ENCODE peak calls at places on chromosome 5, in nine cellular contexts. I is breast epithelium, E is GM12865, F is cardiac muscle cell, B is ovary, K is kidney, S is progenitor cell of endocrine pancreas, D is sigmoid colon, R is GM23338. W is an unnamed sample.
A peak's percentile ranks its signal among the peaks of the same experiment; 100 is the strongest.

GRCh38 chr5:43309657-43310056 is 3.6 kb downstream of the HMGCS1 start:
- DNase-seq in I (no peak), E (no peak), F (no peak), B (no peak), K (no peak), S (no peak), D (no peak), R (no peak), W (no peak)

GRCh38 chr5:150230842-150231241 is 41.0 kb downstream of the SLC6A7 start:
- DNase-seq in I (no peak), E (no peak), F (no peak), B (no peak), K (no peak), S (no peak), D (no peak), R (no peak), W (no peak)

GRCh38 chr5:139745121-139745799 is 50.3 kb upstream of the PSD2 start:
- DNase-seq in I (no peak), E (peak; percentile 60), F (peak; percentile 68), B (peak; percentile 50), K (peak; percentile 95), S (no peak), D (peak; percentile 76), R (no peak), W (peak; percentile 95)

GRCh38 chr5:93794954-93795353 is 53.6 kb upstream of the POU5F2 start:
- DNase-seq in I (no peak), E (peak; percentile 3), F (no peak), B (no peak), K (peak; percentile 40), S (no peak), D (no peak), R (no peak), W (no peak)

GRCh38 chr5:132566657-132567056 is 9.9 kb downstream of the RAD50 start:
- DNase-seq in I (no peak), E (no peak), F (no peak), B (no peak), K (no peak), S (no peak), D (no peak), R (no peak), W (no peak)

GRCh38 chr5:149429839-149430721 is 51.0 kb upstream of the IL17B start:
- DNase-seq in I (peak; percentile 68), E (peak; percentile 52), F (peak; percentile 75), B (peak; percentile 76), K (peak; percentile 93), S (no peak), D (peak; percentile 89), R (peak; percentile 67), W (no peak)

GRCh38 chr5:100950975-100951374 is 47.9 kb upstream of the ST8SIA4 start:
- DNase-seq in I (no peak), E (no peak), F (no peak), B (no peak), K (no peak), S (no peak), D (no peak), R (no peak), W (no peak)

GRCh38 chr5:37005252-37005651 is 128.7 kb downstream of the NIPBL start:
- DNase-seq in I (no peak), E (no peak), F (peak; percentile 71), B (no peak), K (no peak), S (no peak), D (no peak), R (no peak), W (no peak)

GRCh38 chr5:123035950-123036390 is 555 bp downstream of the PPIC start:
- DNase-seq in I (peak; percentile 39), E (peak; percentile 10), F (peak; percentile 63), B (peak; percentile 59), K (peak; percentile 87), S (peak; percentile 41), D (peak; percentile 83), R (peak; percentile 77), W (no peak)

GRCh38 chr5:74173260-74173659 is 467.3 kb downstream of the ENC1 start:
- DNase-seq in I (no peak), E (no peak), F (no peak), B (no peak), K (no peak), S (no peak), D (no peak), R (peak; percentile 21), W (no peak)

DNA sequence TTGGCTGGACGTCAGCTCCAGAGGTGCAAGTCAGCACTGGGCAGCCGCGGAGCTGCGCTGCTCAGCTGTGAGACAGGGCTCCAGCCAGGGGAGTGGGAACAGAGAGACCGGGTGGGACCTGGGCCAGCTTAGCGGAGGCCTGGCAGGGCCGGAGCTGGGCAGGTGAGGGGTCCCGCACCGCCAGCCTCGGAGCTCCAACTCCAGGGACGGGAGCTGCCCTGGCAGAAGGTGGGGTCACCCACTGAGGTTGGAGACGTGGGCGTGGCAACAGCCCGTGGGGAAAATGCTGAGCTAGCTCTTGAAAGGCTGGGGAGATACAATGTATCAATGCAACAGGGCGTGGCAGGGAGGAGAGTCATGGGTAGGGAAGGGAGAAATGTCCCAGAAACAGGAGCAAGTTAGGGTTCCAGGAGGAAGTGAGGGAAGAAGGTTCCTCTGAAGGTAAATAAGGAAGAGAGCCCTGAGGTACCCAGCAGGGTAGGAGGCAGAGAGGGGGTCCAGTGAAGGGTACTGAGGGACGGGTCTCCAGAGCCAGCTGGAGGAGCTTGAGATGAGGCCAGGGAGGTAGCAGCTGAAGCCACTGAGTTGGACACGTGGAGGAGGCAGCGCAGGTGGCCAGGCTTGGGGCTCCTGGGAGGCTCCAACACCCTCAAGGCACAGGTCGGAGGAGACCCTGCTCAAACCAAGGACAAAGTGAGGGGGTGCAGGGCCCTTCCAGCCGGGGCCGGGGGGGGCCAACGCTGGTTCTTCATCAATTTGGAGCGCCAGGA is 736 bp upstream of the NKD2 start:
- DNase-seq in I (peak; percentile 17), E (no peak), F (no peak), B (peak; percentile 12), K (peak; percentile 65), S (peak; percentile 8), D (peak; percentile 64), R (no peak), W (peak; percentile 81)
- TF ChIP-seq CTCF in I (no peak), E (no peak), F (no peak), B (no peak), K (no peak), S (no peak), D (no peak), R (no peak), W (no peak)

GRCh38 chr5:174526177-174526576 is 198.2 kb upstream of the MSX2 start:
- DNase-seq in I (no peak), E (no peak), F (no peak), B (no peak), K (no peak), S (no peak), D (no peak), R (no peak), W (no peak)

GRCh38 chr5:174522641-174523260 is 201.6 kb upstream of the MSX2 start:
- DNase-seq in I (no peak), E (no peak), F (no peak), B (no peak), K (no peak), S (no peak), D (no peak), R (no peak), W (no peak)

GRCh38 chr5:174527936-174528557 is 196.3 kb upstream of the MSX2 start:
- DNase-seq in I (no peak), E (no peak), F (no peak), B (no peak), K (no peak), S (no peak), D (no peak), R (no peak), W (no peak)

GRCh38 chr5:174520420-174521396 is 203.7 kb upstream of the MSX2 start:
- DNase-seq in I (no peak), E (no peak), F (no peak), B (no peak), K (no peak), S (peak; percentile 28), D (no peak), R (peak; percentile 62), W (no peak)

DNA sequence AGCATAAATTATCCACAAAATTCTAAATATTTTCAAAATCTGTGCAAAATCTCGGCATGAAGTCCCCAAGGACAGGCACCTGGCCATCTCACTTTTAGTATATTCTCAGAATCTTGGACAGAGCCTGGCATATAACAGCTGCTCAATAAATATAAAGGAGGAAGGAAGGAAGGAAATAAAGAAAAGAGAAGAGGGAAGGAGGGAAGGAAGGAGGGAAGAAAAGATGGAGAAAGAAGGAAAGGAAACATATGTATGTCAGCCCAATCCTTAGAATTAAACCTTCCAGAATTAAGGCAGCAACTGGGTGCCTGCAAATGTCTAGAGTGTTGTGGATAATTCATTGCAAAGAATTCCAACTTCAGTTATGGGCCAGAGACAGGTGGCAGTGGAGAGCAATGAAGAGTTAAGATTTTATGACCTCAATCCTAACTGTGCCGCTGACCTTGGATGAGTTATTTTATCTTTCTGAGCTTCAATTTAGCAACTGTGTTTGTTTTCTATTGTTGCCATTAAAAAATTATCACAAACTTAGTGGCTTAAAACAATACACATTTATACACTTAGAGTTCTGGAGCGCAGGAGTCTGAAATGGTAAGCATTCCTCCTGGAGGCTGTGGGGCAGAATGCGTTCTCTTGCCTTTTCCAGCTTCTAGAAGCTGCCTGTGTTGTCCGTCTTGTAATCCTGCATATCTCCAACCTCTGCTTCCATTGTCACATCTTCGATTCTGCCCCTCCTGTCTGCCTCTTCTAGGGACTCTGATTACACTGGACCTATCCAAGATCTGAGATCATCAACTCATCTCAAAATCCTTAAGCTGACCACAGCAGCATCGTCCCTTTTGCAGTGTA is 200.8 kb upstream of the MSX2 start:
- DNase-seq in I (no peak), E (no peak), F (no peak), B (no peak), K (no peak), S (no peak), D (no peak), R (no peak), W (no peak)
- TF ChIP-seq CTCF in I (no peak), E (no peak), F (no peak), B (no peak), K (no peak), S (peak; percentile 36), D (no peak), R (peak; percentile 38), W (peak; percentile 43)

GRCh38 chr5:171422495-171422894 is 3.0 kb downstream of the FGF18 start:
- DNase-seq in I (no peak), E (no peak), F (no peak), B (no peak), K (no peak), S (no peak), D (no peak), R (no peak), W (peak; percentile 60)
- TF ChIP-seq CTCF in I (no peak), E (no peak), F (no peak), B (no peak), K (no peak), S (no peak), D (no peak), R (no peak), W (no peak)

GRCh38 chr5:64506567-64507321 is 929 bp downstream of the RGS7BP start:
- DNase-seq in I (no peak), E (no peak), F (no peak), B (no peak), K (peak; percentile 81), S (no peak), D (no peak), R (peak; percentile 81), W (no peak)
- TF ChIP-seq CTCF in I (no peak), E (no peak), F (no peak), B (no peak), K (peak; percentile 41), S (peak; percentile 46), D (no peak), R (peak; percentile 29), W (no peak)

GRCh38 chr5:52943285-52943684 is 45.9 kb upstream of the ITGA2 start:
- DNase-seq in I (no peak), E (peak; percentile 22), F (no peak), B (no peak), K (no peak), S (no peak), D (no peak), R (no peak), W (no peak)
- TF ChIP-seq CTCF in I (no peak), E (peak; percentile 29), F (peak; percentile 30), B (no peak), K (no peak), S (no peak), D (no peak), R (no peak), W (no peak)